ENCODE peak calls at places on chromosomes 5 and 9, in eight cellular contexts. One of them, this sample, is unnamed.

GRCh38 chr5:142906863-142907671 is 136.9 kb downstream of the ARHGAP26 start:
- DNase-seq in fibroblast of the aortic adventitia: no peak
- DNase-seq in mesendoderm: no peak
- DNase-seq in ELR: no peak
- DNase-seq in COR-L47: no peak
- DNase-seq in ovary: no peak
- DNase-seq in effector memory CD8-positive, alpha-beta T cell: no peak
- DNase-seq in T-cell: no peak
- DNase-seq in this sample: no peak

GRCh38 chr9:87816041-87816440 is 66.6 kb upstream of the SPATA31E1 start:
- DNase-seq in effector memory CD8-positive, alpha-beta T cell: no peak
- DNase-seq in fibroblast of the aortic adventitia: peak
- DNase-seq in T-cell: no peak
- DNase-seq in mesendoderm: no peak
- DNase-seq in ELR: no peak
- DNase-seq in COR-L47: no peak
- DNase-seq in ovary: no peak
- DNase-seq in this sample: peak

GRCh38 chr5:155898284-155898683 is 428.7 kb upstream of the SGCD start:
- DNase-seq in ovary: no peak
- DNase-seq in COR-L47: no peak
- DNase-seq in ELR: no peak
- DNase-seq in T-cell: no peak
- DNase-seq in mesendoderm: no peak
- DNase-seq in effector memory CD8-positive, alpha-beta T cell: no peak
- DNase-seq in fibroblast of the aortic adventitia: no peak
- DNase-seq in this sample: no peak

GRCh38 chr9:129221233-129221632 is 43.2 kb upstream of the IER5L start:
- DNase-seq in T-cell: peak
- DNase-seq in fibroblast of the aortic adventitia: no peak
- DNase-seq in effector memory CD8-positive, alpha-beta T cell: peak
- DNase-seq in ELR: no peak
- DNase-seq in ovary: no peak
- DNase-seq in COR-L47: no peak
- DNase-seq in mesendoderm: no peak
- DNase-seq in this sample: no peak

GRCh38 chr9:127865645-127866464 is 11.4 kb upstream of the ENG start:
- DNase-seq in ELR: no peak
- DNase-seq in ovary: no peak
- DNase-seq in effector memory CD8-positive, alpha-beta T cell: no peak
- DNase-seq in fibroblast of the aortic adventitia: no peak
- DNase-seq in COR-L47: no peak
- DNase-seq in T-cell: no peak
- DNase-seq in mesendoderm: no peak
- DNase-seq in this sample: no peak

GRCh38 chr5:35129276-35129675 is 81.5 kb upstream of the AGXT2 start:
- DNase-seq in COR-L47: no peak
- DNase-seq in T-cell: no peak
- DNase-seq in effector memory CD8-positive, alpha-beta T cell: no peak
- DNase-seq in ovary: no peak
- DNase-seq in mesendoderm: no peak
- DNase-seq in fibroblast of the aortic adventitia: no peak
- DNase-seq in ELR: peak
- DNase-seq in this sample: no peak

GRCh38 chr5:82808960-82809359 is 268.2 kb downstream of the TMEM167A start:
- DNase-seq in T-cell: no peak
- DNase-seq in fibroblast of the aortic adventitia: no peak
- DNase-seq in mesendoderm: no peak
- DNase-seq in ELR: no peak
- DNase-seq in ovary: no peak
- DNase-seq in effector memory CD8-positive, alpha-beta T cell: no peak
- DNase-seq in COR-L47: no peak
- DNase-seq in this sample: no peak

GRCh38 chr5:101897914-101898313 is 398.2 kb downstream of the SLCO4C1 start:
- DNase-seq in mesendoderm: peak
- DNase-seq in ELR: peak
- DNase-seq in ovary: no peak
- DNase-seq in COR-L47: peak
- DNase-seq in effector memory CD8-positive, alpha-beta T cell: no peak
- DNase-seq in T-cell: no peak
- DNase-seq in fibroblast of the aortic adventitia: no peak
- DNase-seq in this sample: peak

GRCh38 chr9:120935383-120935857 is 8.8 kb upstream of the TRAF1 start:
- DNase-seq in COR-L47: peak
- DNase-seq in ELR: peak
- DNase-seq in ovary: peak
- DNase-seq in T-cell: no peak
- DNase-seq in mesendoderm: no peak
- DNase-seq in fibroblast of the aortic adventitia: peak
- DNase-seq in effector memory CD8-positive, alpha-beta T cell: no peak
- DNase-seq in this sample: peak

GRCh38 chr9:3045153-3045552 is 201.3 kb upstream of the PUM3 start:
- DNase-seq in effector memory CD8-positive, alpha-beta T cell: no peak
- DNase-seq in COR-L47: no peak
- DNase-seq in ovary: no peak
- DNase-seq in fibroblast of the aortic adventitia: no peak
- DNase-seq in ELR: no peak
- DNase-seq in mesendoderm: peak
- DNase-seq in T-cell: no peak
- DNase-seq in this sample: no peak

GRCh38 chr5:74082504-74082903 is 456.5 kb downstream of the ARHGEF28 start:
- DNase-seq in mesendoderm: no peak
- DNase-seq in effector memory CD8-positive, alpha-beta T cell: no peak
- DNase-seq in ovary: no peak
- DNase-seq in COR-L47: peak
- DNase-seq in T-cell: no peak
- DNase-seq in fibroblast of the aortic adventitia: no peak
- DNase-seq in ELR: no peak
- DNase-seq in this sample: peak

GRCh38 chr9:5863092-5863746 is 27.5 kb upstream of the MLANA start:
- DNase-seq in effector memory CD8-positive, alpha-beta T cell: no peak
- DNase-seq in ovary: no peak
- DNase-seq in COR-L47: no peak
- DNase-seq in fibroblast of the aortic adventitia: no peak
- DNase-seq in ELR: no peak
- DNase-seq in T-cell: no peak
- DNase-seq in mesendoderm: no peak
- DNase-seq in this sample: no peak

GRCh38 chr9:134534661-134535080 is 106.9 kb upstream of the COL5A1 start:
- DNase-seq in ovary: no peak
- DNase-seq in ELR: peak
- DNase-seq in effector memory CD8-positive, alpha-beta T cell: no peak
- DNase-seq in T-cell: no peak
- DNase-seq in COR-L47: no peak
- DNase-seq in mesendoderm: no peak
- DNase-seq in fibroblast of the aortic adventitia: no peak
- DNase-seq in this sample: no peak

GRCh38 chr9:2722715-2723114 is 5.4 kb downstream of the KCNV2 start:
- DNase-seq in ELR: no peak
- DNase-seq in fibroblast of the aortic adventitia: peak
- DNase-seq in COR-L47: no peak
- DNase-seq in T-cell: no peak
- DNase-seq in mesendoderm: peak
- DNase-seq in effector memory CD8-positive, alpha-beta T cell: no peak
- DNase-seq in ovary: no peak
- DNase-seq in this sample: no peak

This sample was measured in NCI-H345.